ENCODE peak calls at places on chromosome 16, in six cellular contexts. R is upper lobe of right lung, X is GM23338, I is thyroid gland, P is tibial artery, D is sigmoid colon. N is an unnamed sample.

GRCh38 chr16:814974-815373 is 14.4 kb upstream of the GNG13 start:
- DNase-seq in R (no peak), X (no peak), I (no peak), P (no peak), D (no peak), N (no peak)

GRCh38 chr16:57235128-57236092 is 9.6 kb upstream of the ARL2BP start:
- DNase-seq in R (no peak), X (no peak), I (no peak), P (no peak), D (no peak), N (no peak)

GRCh38 chr16:68228652-68229051 is 7.3 kb downstream of the ESRP2 start:
- DNase-seq in R (no peak), X (no peak), I (no peak), P (no peak), D (no peak), N (no peak)

GRCh38 chr16:68298907-68299515 is 11.7 kb downstream of the SLC7A6OS start:
- DNase-seq in R (peak; percentile 1), X (no peak), I (peak; percentile 80), P (peak; percentile 77), D (peak; percentile 81), N (no peak)

GRCh38 chr16:47490471-47490870 is 29.3 kb downstream of the PHKB start:
- DNase-seq in R (no peak), X (no peak), I (no peak), P (no peak), D (no peak), N (no peak)

GRCh38 chr16:2157480-2158261 is 2.1 kb downstream of the TRAF7 start:
- DNase-seq in R (no peak), X (no peak), I (no peak), P (no peak), D (no peak), N (no peak)

GRCh38 chr16:82892327-82892726 is 265.6 kb downstream of the CDH13 start:
- DNase-seq in R (no peak), X (no peak), I (no peak), P (no peak), D (no peak), N (no peak)

GRCh38 chr16:4700997-4701743 is 7.8 kb downstream of the NUDT16L1 start:
- DNase-seq in R (no peak), X (no peak), I (no peak), P (no peak), D (no peak), N (no peak)

GRCh38 chr16:60642956-60643355 is 1393.3 kb downstream of the CDH8 start:
- DNase-seq in R (no peak), X (no peak), I (no peak), P (no peak), D (no peak), N (no peak)

GRCh38 chr16:70801611-70802010 is 653 bp upstream of the VAC14 start:
- DNase-seq in R (no peak), X (peak; percentile 62), I (no peak), P (no peak), D (no peak), N (no peak)
- H3K4me3 ChIP-seq in R (no peak overlapping the region), X (peak overlapping the region; percentile 99), I (peak overlapping the region; percentile 73), P (peak overlapping the region; percentile 74), D (no peak overlapping the region), N (no peak overlapping the region)

DNA sequence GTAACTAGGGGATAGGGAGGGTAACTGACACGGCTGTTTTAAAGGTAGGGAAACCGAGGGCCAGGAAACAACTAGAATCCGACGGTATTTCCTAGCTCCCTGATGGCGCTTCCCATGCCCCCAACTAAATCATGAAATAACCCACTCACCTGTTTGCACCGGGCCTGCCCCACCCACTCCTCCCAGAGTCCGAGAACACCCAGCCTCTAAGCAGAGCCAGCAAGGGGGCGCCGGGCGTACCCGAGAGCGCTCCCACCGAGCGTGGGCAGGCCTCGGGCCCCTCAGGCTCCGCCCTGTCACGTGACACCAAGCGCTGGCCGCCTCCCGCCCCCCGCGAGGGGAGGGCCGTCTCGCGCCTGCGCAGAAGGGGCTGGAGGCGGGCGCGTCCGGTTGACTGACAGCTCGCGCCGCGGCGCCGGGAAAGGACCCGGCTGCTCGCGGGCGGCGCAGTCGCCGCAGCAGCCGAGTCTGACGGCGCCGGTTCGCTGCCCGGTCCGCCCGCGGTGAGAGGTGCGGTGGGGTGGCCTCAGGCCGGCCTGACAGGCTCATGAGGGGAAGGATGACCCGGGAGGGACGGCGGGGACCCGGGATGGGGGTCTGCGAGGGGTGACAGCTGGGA is at the start of gene KIAA0513:
- DNase-seq in R (peak; percentile 97), X (peak; percentile 94), I (peak; percentile 94), P (peak; percentile 95), D (peak; percentile 97), N (peak; percentile 31)
- TF ChIP-seq CTCF in R (no peak), X (no peak), I (no peak), P (peak; percentile 21), D (no peak), N (peak; percentile 42)

GRCh38 chr16:23557779-23558330 is 328 bp downstream of the UBFD1 start:
- DNase-seq in R (no peak), X (peak; percentile 38), I (peak; percentile 23), P (no peak), D (peak; percentile 67), N (no peak)
- H3K36me3 ChIP-seq in R (peaks cover 44% of the 10 kb centered on the region), X (peaks cover 42% of the 10 kb centered on the region), I (peaks cover 20% of the 10 kb centered on the region), P (peaks cover 32% of the 10 kb centered on the region), D (peaks cover 28% of the 10 kb centered on the region), N (peaks cover 12% of the 10 kb centered on the region)

GRCh38 chr16:31215287-31216115 is 1.4 kb downstream of the PYDC1 start:
- DNase-seq in R (peak; percentile 82), X (peak; percentile 95), I (peak; percentile 74), P (no peak), D (no peak), N (no peak)
- H3K4me3 ChIP-seq in R (peak overlapping the region; percentile 52), X (peak overlapping the region; percentile 77), I (peak overlapping the region; percentile 25), P (peak overlapping the region; percentile 55), D (no peak overlapping the region), N (peak overlapping the region; percentile 43)

GRCh38 chr16:88785106-88785924 is at the start of gene PIEZO1:
- DNase-seq in R (peak; percentile 92), X (peak; percentile 54), I (peak; percentile 79), P (peak; percentile 84), D (peak; percentile 90), N (no peak)

GRCh38 chr16:88784856-88785105 is 239 bp downstream of the PIEZO1 start:
- DNase-seq in R (no peak), X (peak; percentile 36), I (no peak), P (no peak), D (no peak), N (no peak)

GRCh38 chr16:88782454-88783390 is 2.3 kb downstream of the PIEZO1 start:
- DNase-seq in R (no peak), X (no peak), I (no peak), P (no peak), D (peak; percentile 80), N (no peak)

GRCh38 chr16:88783391-88784073 is 1.5 kb downstream of the PIEZO1 start:
- DNase-seq in R (peak; percentile 66), X (no peak), I (peak; percentile 50), P (peak; percentile 86), D (peak; percentile 83), N (no peak)

DNA sequence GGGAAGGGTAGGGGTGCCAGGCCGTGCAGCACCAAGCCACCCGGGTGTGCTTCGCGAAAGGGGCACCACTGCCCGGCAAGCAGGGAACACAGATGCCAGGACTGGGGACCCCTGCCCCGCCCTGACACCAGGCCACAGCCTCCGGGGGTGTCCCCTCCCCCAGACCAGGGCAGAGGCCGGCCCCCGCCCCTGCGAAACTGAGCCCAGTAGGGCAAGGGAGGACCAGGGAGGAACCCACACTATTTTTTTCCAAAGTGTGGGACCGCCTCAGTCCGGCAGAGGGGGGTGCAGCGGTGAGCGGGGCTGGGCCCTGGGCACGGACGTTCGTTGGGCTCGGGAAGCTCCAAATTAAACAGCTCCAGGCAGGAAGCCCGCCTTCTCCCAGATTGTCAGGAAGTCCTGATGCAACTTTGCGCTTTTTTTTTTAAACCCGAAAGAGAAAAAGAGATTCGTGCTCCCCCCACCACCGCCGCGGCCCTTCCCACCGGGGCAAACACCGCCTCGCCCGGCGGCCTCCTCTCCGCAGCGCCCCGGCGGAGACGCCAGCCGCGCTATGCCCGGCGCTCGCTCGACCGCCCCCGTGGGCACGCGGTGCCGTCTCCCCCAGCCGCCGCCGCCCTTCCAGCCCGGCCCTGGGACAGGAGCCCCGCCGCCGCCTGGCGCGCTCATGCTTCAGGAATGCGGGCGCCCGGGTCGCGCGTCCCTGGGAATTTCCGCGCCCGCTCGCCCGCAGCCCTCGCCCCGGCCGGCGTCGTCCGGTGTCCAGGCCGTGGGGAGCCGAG is 755 bp downstream of the PIEZO1 start:
- DNase-seq in R (peak; percentile 88), X (peak; percentile 83), I (peak; percentile 76), P (peak; percentile 92), D (peak; percentile 94), N (no peak)
- TF ChIP-seq CTCF in R (peak; percentile 59), X (peak; percentile 43), I (peak; percentile 36), P (peak; percentile 58), D (peak; percentile 51), N (peak; percentile 74)

GRCh38 chr16:66382171-66382965 is 15.9 kb downstream of the CDH5 start:
- DNase-seq in R (no peak), X (no peak), I (no peak), P (peak; percentile 56), D (peak; percentile 50), N (peak; percentile 37)
- H3K36me3 ChIP-seq in R (no peaks in the 10 kb centered on the region), X (no peaks in the 10 kb centered on the region), I (no peaks in the 10 kb centered on the region), P (peaks cover 8% of the 10 kb centered on the region), D (no peaks in the 10 kb centered on the region), N (no peaks in the 10 kb centered on the region)

N was measured in BJ.